ENCODE peak calls at places on chromosomes 13 and 19, in seven cellular contexts. P is progenitor cell of endocrine pancreas; O is putamen; T is activated T-helper 2 cell treated with anti-CD3 and anti-CD28 coated beads, Interferon-gamma antibody, Interleukin-2, Interleukin-4, amounts not matched to agents 10 μg/mL and 5 μg/mL and 100 μg/mL, durations not matched to agents 14 hours and 24 hours and 36 hours; J is activated CD4-positive, CD25-positive, alpha-beta regulatory T cell; R is mesothelial cell of epicardium; Y is bronchial epithelial cell. H is an unnamed sample.

GRCh38 chr19:30637926-30638325 is 265.7 kb downstream of the ZNF536 start:
- DNase-seq in P (no peak), O (no peak), T (no peak), J (no peak), R (no peak), Y (no peak), H (no peak)

GRCh38 chr13:105774739-105775460 is 760.6 kb downstream of the EFNB2 start:
- DNase-seq in P (no peak), O (no peak), T (no peak), J (no peak), R (no peak), Y (peak; percentile 57), H (no peak)

GRCh38 chr19:35284153-35285140 is 2.1 kb downstream of the HAMP start:
- DNase-seq in P (no peak), O (peak; percentile 79), T (no peak), J (no peak), R (no peak), Y (no peak), H (no peak)

GRCh38 chr19:11191273-11191755 is 6.0 kb downstream of the KANK2 start:
- DNase-seq in P (no peak), O (no peak), T (no peak), J (no peak), R (no peak), Y (no peak), H (peak; percentile 54)

GRCh38 chr19:43640424-43640757 is 741 bp upstream of the CADM4 start:
- DNase-seq in P (no peak), O (no peak), T (no peak), J (no peak), R (no peak), Y (no peak), H (no peak)

GRCh38 chr19:13037161-13037560 is 41.9 kb downstream of the NFIX start:
- DNase-seq in P (no peak), O (no peak), T (no peak), J (no peak), R (no peak), Y (peak; percentile 84), H (peak; percentile 59)

GRCh38 chr13:98443329-98443728 is 133.6 kb downstream of the STK24 start:
- DNase-seq in P (no peak), O (no peak), T (no peak), J (no peak), R (no peak), Y (peak; percentile 82), H (peak; percentile 47)

GRCh38 chr13:72384186-72384823 is 343.1 kb downstream of the MZT1 start:
- DNase-seq in P (no peak), O (no peak), T (no peak), J (no peak), R (no peak), Y (no peak), H (no peak)

GRCh38 chr13:23558675-23559536 is 11.3 kb upstream of the TNFRSF19 start:
- DNase-seq in P (no peak), O (no peak), T (no peak), J (no peak), R (no peak), Y (peak; percentile 95), H (peak; percentile 83)

GRCh38 chr13:97849305-97849704 is 104.2 kb upstream of the IPO5 start:
- DNase-seq in P (no peak), O (no peak), T (no peak), J (no peak), R (no peak), Y (peak; percentile 55), H (peak; percentile 45)

GRCh38 chr13:76852991-76853390 is 33.2 kb downstream of the KCTD12 start:
- DNase-seq in P (no peak), O (no peak), T (no peak), J (no peak), R (no peak), Y (peak; percentile 94), H (peak; percentile 95)

GRCh38 chr13:100565291-100565690 is 23.3 kb downstream of the GGACT start:
- DNase-seq in P (no peak), O (no peak), T (no peak), J (no peak), R (no peak), Y (no peak), H (no peak)

GRCh38 chr13:110377178-110378175 is 70.4 kb downstream of the COL4A2 start:
- DNase-seq in P (no peak), O (no peak), T (no peak), J (no peak), R (no peak), Y (no peak), H (no peak)

GRCh38 chr19:45522010-45522941 is 15.0 kb downstream of the VASP start:
- DNase-seq in P (no peak), O (no peak), T (no peak), J (no peak), R (no peak), Y (no peak), H (no peak)

GRCh38 chr13:21148557-21149258 is 27.6 kb downstream of the SKA3 start:
- DNase-seq in P (no peak), O (no peak), T (no peak), J (no peak), R (no peak), Y (no peak), H (no peak)

GRCh38 chr13:42271337-42272114 is 426 bp upstream of the AKAP11 start:
- DNase-seq in P (peak; percentile 79), O (peak; percentile 99), T (peak; percentile 95), J (peak; percentile 82), R (peak; percentile 89), Y (peak; percentile 84), H (peak; percentile 97)

GRCh38 chr13:112733661-112734379 is 44.0 kb downstream of the ATP11A start:
- DNase-seq in P (no peak), O (no peak), T (no peak), J (no peak), R (no peak), Y (no peak), H (no peak)

GRCh38 chr13:97600438-97601080 is 166.6 kb downstream of the RAP2A start:
- DNase-seq in P (no peak), O (no peak), T (no peak), J (no peak), R (no peak), Y (peak; percentile 87), H (peak; percentile 83)

GRCh38 chr13:113653264-113654174 is 4.5 kb downstream of the ATP4B start:
- DNase-seq in P (no peak), O (no peak), T (no peak), J (no peak), R (peak; percentile 36), Y (no peak), H (peak; percentile 8)

GRCh38 chr13:34410653-34411052 is 531.4 kb upstream of the NBEA start:
- DNase-seq in P (no peak), O (no peak), T (no peak), J (no peak), R (no peak), Y (no peak), H (no peak)

GRCh38 chr19:56141416-56141992 is 417 bp downstream of the ZNF444 start:
- DNase-seq in P (peak; percentile 27), O (no peak), T (peak; percentile 27), J (no peak), R (peak; percentile 53), Y (no peak), H (no peak)

GRCh38 chr19:7440188-7440975 is 48.5 kb downstream of the PEX11G start:
- DNase-seq in P (no peak), O (no peak), T (no peak), J (no peak), R (no peak), Y (no peak), H (no peak)

GRCh38 chr19:2027361-2027760 is 11.8 kb upstream of the BTBD2 start:
- DNase-seq in P (no peak), O (no peak), T (no peak), J (no peak), R (no peak), Y (no peak), H (peak; percentile 87)

GRCh38 chr19:5691205-5691929 is 1.3 kb downstream of the RPL36 start:
- DNase-seq in P (no peak), O (no peak), T (peak; percentile 31), J (no peak), R (no peak), Y (peak; percentile 29), H (peak; percentile 63)

GRCh38 chr13:49082653-49083536 is 107.2 kb downstream of the FNDC3A start:
- DNase-seq in P (no peak), O (no peak), T (no peak), J (no peak), R (no peak), Y (peak; percentile 98), H (peak; percentile 84)

H was measured in MCF 10A.